ENCODE peak calls at places on chromosomes 2 and 18, in ten cellular contexts. T is BJ; W is NCI-H187; O is KBM-7; R is stimulated activated CD4-positive, alpha-beta T cell treated with anti-CD3 and anti-CD28 coated beads, Interleukin-2, amount 100 ng/mL, for 24 hours; M is H54; C is adrenal gland; J is left ventricle myocardium inferior; A is neural crest cell; K is left colon. B is an unnamed sample.

GRCh38 chr2:30296496-30296895 is 65.2 kb downstream of the LBH start:
- DNase-seq in T (no peak), W (no peak), O (no peak), R (no peak), M (no peak), C (no peak), J (no peak), A (no peak), K (no peak), B (no peak)

GRCh38 chr2:28447943-28448737 is 47.7 kb upstream of the PLB1 start:
- DNase-seq in T (peak; percentile 86), W (no peak), O (peak; percentile 64), R (no peak), M (no peak), C (no peak), J (no peak), A (no peak), K (no peak), B (no peak)

GRCh38 chr2:225824748-225825449 is 425.4 kb downstream of the NYAP2 start:
- DNase-seq in T (no peak), W (no peak), O (no peak), R (no peak), M (no peak), C (no peak), J (no peak), A (no peak), K (no peak), B (no peak)

GRCh38 chr2:182207049-182207746 is 219.6 kb downstream of the PDE1A start:
- DNase-seq in T (no peak), W (no peak), O (no peak), R (no peak), M (no peak), C (no peak), J (no peak), A (no peak), K (no peak), B (no peak)

GRCh38 chr2:88016948-88017779 is 817 bp upstream of the RNU2-63P start:
- DNase-seq in T (no peak), W (no peak), O (peak; percentile 59), R (no peak), M (peak; percentile 22), C (no peak), J (peak; percentile 34), A (no peak), K (peak; percentile 29), B (peak; percentile 72)

GRCh38 chr2:44974064-44974715 is 32.7 kb downstream of the SIX3 start:
- DNase-seq in T (no peak), W (no peak), O (peak; percentile 75), R (no peak), M (peak; percentile 81), C (no peak), J (no peak), A (no peak), K (no peak), B (peak; percentile 82)

GRCh38 chr2:20235655-20236302 is 10.8 kb upstream of the SDC1 start:
- DNase-seq in T (no peak), W (no peak), O (no peak), R (no peak), M (peak; percentile 65), C (no peak), J (no peak), A (no peak), K (peak; percentile 90), B (no peak)

GRCh38 chr2:163155279-163155883 is 316.8 kb upstream of the KCNH7 start:
- DNase-seq in T (no peak), W (no peak), O (peak; percentile 53), R (no peak), M (no peak), C (no peak), J (no peak), A (no peak), K (no peak), B (peak; percentile 54)

GRCh38 chr18:68275616-68276015 is 439.3 kb downstream of the TMX3 start:
- DNase-seq in T (no peak), W (no peak), O (no peak), R (no peak), M (no peak), C (no peak), J (no peak), A (no peak), K (no peak), B (no peak)

GRCh38 chr18:2143666-2144065 is 427.6 kb downstream of the METTL4 start:
- DNase-seq in T (peak; percentile 15), W (no peak), O (no peak), R (no peak), M (no peak), C (no peak), J (no peak), A (no peak), K (no peak), B (no peak)

GRCh38 chr2:178072383-178073301 is at the start of gene PDE11A:
- DNase-seq in T (peak; percentile 40), W (peak; percentile 14), O (peak; percentile 73), R (peak; percentile 24), M (peak; percentile 84), C (peak; percentile 90), J (peak; percentile 72), A (peak; percentile 64), K (peak; percentile 95), B (peak; percentile 79)

GRCh38 chr2:127175821-127176354 is 44.2 kb downstream of the CYP27C1 start:
- DNase-seq in T (peak; percentile 90), W (no peak), O (no peak), R (no peak), M (no peak), C (peak; percentile 73), J (no peak), A (no peak), K (peak; percentile 41), B (no peak)

GRCh38 chr2:133054297-133054696 is 384.3 kb upstream of the LYPD1 start:
- DNase-seq in T (peak; percentile 17), W (no peak), O (no peak), R (no peak), M (no peak), C (no peak), J (no peak), A (no peak), K (no peak), B (no peak)

GRCh38 chr2:1769703-1770422 is 25.5 kb upstream of the PXDN start:
- DNase-seq in T (no peak), W (peak; percentile 85), O (peak; percentile 33), R (peak; percentile 49), M (peak; percentile 69), C (peak; percentile 70), J (peak; percentile 47), A (peak; percentile 54), K (peak; percentile 65), B (peak; percentile 11)

GRCh38 chr2:60394467-60394866 is 159.0 kb downstream of the BCL11A start:
- DNase-seq in T (no peak), W (no peak), O (no peak), R (no peak), M (no peak), C (no peak), J (no peak), A (no peak), K (no peak), B (no peak)

GRCh38 chr2:33378551-33379220 is 97.8 kb upstream of the RASGRP3 start:
- DNase-seq in T (no peak), W (no peak), O (no peak), R (no peak), M (no peak), C (no peak), J (no peak), A (peak; percentile 8), K (no peak), B (no peak)

GRCh38 chr2:176324862-176325261 is 55.6 kb downstream of the MTX2 start:
- DNase-seq in T (no peak), W (no peak), O (no peak), R (no peak), M (no peak), C (no peak), J (no peak), A (no peak), K (no peak), B (no peak)

GRCh38 chr2:215900203-215900611 is 113.1 kb downstream of the MREG start:
- DNase-seq in T (peak; percentile 27), W (no peak), O (no peak), R (no peak), M (no peak), C (peak; percentile 56), J (no peak), A (no peak), K (no peak), B (no peak)

GRCh38 chr18:74579704-74580103 is 18.0 kb upstream of the ZNF407 start:
- DNase-seq in T (no peak), W (no peak), O (no peak), R (no peak), M (no peak), C (peak; percentile 11), J (no peak), A (no peak), K (no peak), B (no peak)

GRCh38 chr18:9280854-9281253 is 53.7 kb upstream of the TWSG1 start:
- DNase-seq in T (no peak), W (no peak), O (no peak), R (no peak), M (no peak), C (no peak), J (no peak), A (no peak), K (no peak), B (no peak)

GRCh38 chr2:216683846-216684245 is 11.5 kb downstream of the IGFBP5 start:
- DNase-seq in T (peak; percentile 84), W (no peak), O (no peak), R (no peak), M (no peak), C (peak; percentile 90), J (no peak), A (no peak), K (peak; percentile 61), B (no peak)

GRCh38 chr2:148020036-148020357 is 540 bp downstream of the ORC4 start:
- DNase-seq in T (no peak), W (peak; percentile 29), O (no peak), R (no peak), M (peak; percentile 2), C (no peak), J (no peak), A (no peak), K (no peak), B (no peak)

GRCh38 chr18:9079863-9080528 is 22.5 kb upstream of the NDUFV2 start:
- DNase-seq in T (no peak), W (no peak), O (no peak), R (no peak), M (no peak), C (no peak), J (no peak), A (no peak), K (no peak), B (peak; percentile 56)

GRCh38 chr2:182477774-182478173 is 50.9 kb upstream of the PDE1A start:
- DNase-seq in T (no peak), W (no peak), O (no peak), R (no peak), M (no peak), C (no peak), J (no peak), A (no peak), K (no peak), B (no peak)

GRCh38 chr18:47050468-47050867 is 15.0 kb upstream of the ELOA2 start:
- DNase-seq in T (no peak), W (no peak), O (peak; percentile 38), R (no peak), M (no peak), C (no peak), J (no peak), A (peak; percentile 18), K (no peak), B (peak; percentile 50)

GRCh38 chr2:164903214-164903613 is 52.1 kb downstream of the SLC38A11 start:
- DNase-seq in T (no peak), W (no peak), O (no peak), R (no peak), M (no peak), C (no peak), J (no peak), A (no peak), K (no peak), B (no peak)

GRCh38 chr2:231931481-231931915 is 5.3 kb upstream of the NPPC start:
- DNase-seq in T (no peak), W (no peak), O (no peak), R (no peak), M (no peak), C (peak; percentile 35), J (peak; percentile 46), A (no peak), K (no peak), B (peak; percentile 2)

GRCh38 chr2:1743396-1744150 is 742 bp downstream of the PXDN start:
- DNase-seq in T (no peak), W (no peak), O (no peak), R (no peak), M (no peak), C (peak; percentile 42), J (no peak), A (peak; percentile 58), K (no peak), B (no peak)